ENCODE peak calls at places on chromosome 22, in six cellular contexts. One of them, this sample, is unnamed.

GRCh38 chr22:38235240-38235850 is 33.6 kb downstream of the MAFF start:
- DNase-seq in stimulated activated CD8-positive, alpha-beta memory T cell treated with anti-CD3 and anti-CD28 coated beads, Interleukin-7, amount 100 ng/mL, for 24 hours: no peak
- DNase-seq in HAP-1: no peak
- DNase-seq in left ventricle myocardium inferior: no peak
- DNase-seq in OCI-M1: no peak
- DNase-seq in stimulated activated naive CD4-positive, alpha-beta T cell: no peak
- DNase-seq in this sample: no peak

GRCh38 chr22:49103314-49104052 is 724.2 kb downstream of the BRD1 start:
- DNase-seq in stimulated activated CD8-positive, alpha-beta memory T cell treated with anti-CD3 and anti-CD28 coated beads, Interleukin-7, amount 100 ng/mL, for 24 hours: no peak
- DNase-seq in HAP-1: no peak
- DNase-seq in left ventricle myocardium inferior: no peak
- DNase-seq in OCI-M1: no peak
- DNase-seq in stimulated activated naive CD4-positive, alpha-beta T cell: no peak
- DNase-seq in this sample: no peak

GRCh38 chr22:45703758-45704157 is 32.1 kb downstream of the ATXN10 start:
- DNase-seq in stimulated activated CD8-positive, alpha-beta memory T cell treated with anti-CD3 and anti-CD28 coated beads, Interleukin-7, amount 100 ng/mL, for 24 hours: no peak
- DNase-seq in HAP-1: no peak
- DNase-seq in left ventricle myocardium inferior: no peak
- DNase-seq in OCI-M1: no peak
- DNase-seq in stimulated activated naive CD4-positive, alpha-beta T cell: no peak
- DNase-seq in this sample: no peak

GRCh38 chr22:50445071-50445879 is 29.6 kb downstream of the SBF1 start:
- DNase-seq in stimulated activated CD8-positive, alpha-beta memory T cell treated with anti-CD3 and anti-CD28 coated beads, Interleukin-7, amount 100 ng/mL, for 24 hours: no peak
- DNase-seq in HAP-1: no peak
- DNase-seq in left ventricle myocardium inferior: no peak
- DNase-seq in OCI-M1: no peak
- DNase-seq in stimulated activated naive CD4-positive, alpha-beta T cell: no peak
- DNase-seq in this sample: peak

GRCh38 chr22:36803358-36803757 is 13.5 kb downstream of the PVALB start:
- DNase-seq in stimulated activated CD8-positive, alpha-beta memory T cell treated with anti-CD3 and anti-CD28 coated beads, Interleukin-7, amount 100 ng/mL, for 24 hours: no peak
- DNase-seq in HAP-1: no peak
- DNase-seq in left ventricle myocardium inferior: no peak
- DNase-seq in OCI-M1: no peak
- DNase-seq in stimulated activated naive CD4-positive, alpha-beta T cell: no peak
- DNase-seq in this sample: no peak

GRCh38 chr22:29457730-29458129 is 19.3 kb downstream of the RFPL1 start:
- DNase-seq in stimulated activated CD8-positive, alpha-beta memory T cell treated with anti-CD3 and anti-CD28 coated beads, Interleukin-7, amount 100 ng/mL, for 24 hours: no peak
- DNase-seq in HAP-1: peak
- DNase-seq in left ventricle myocardium inferior: no peak
- DNase-seq in OCI-M1: peak
- DNase-seq in stimulated activated naive CD4-positive, alpha-beta T cell: no peak
- DNase-seq in this sample: no peak

GRCh38 chr22:41564563-41564962 is 3.8 kb downstream of the CSDC2 start:
- DNase-seq in stimulated activated CD8-positive, alpha-beta memory T cell treated with anti-CD3 and anti-CD28 coated beads, Interleukin-7, amount 100 ng/mL, for 24 hours: no peak
- DNase-seq in HAP-1: no peak
- DNase-seq in left ventricle myocardium inferior: no peak
- DNase-seq in OCI-M1: no peak
- DNase-seq in stimulated activated naive CD4-positive, alpha-beta T cell: no peak
- DNase-seq in this sample: no peak

GRCh38 chr22:49824185-49824925 is 3.3 kb downstream of the BRD1 start:
- DNase-seq in stimulated activated CD8-positive, alpha-beta memory T cell treated with anti-CD3 and anti-CD28 coated beads, Interleukin-7, amount 100 ng/mL, for 24 hours: no peak
- DNase-seq in HAP-1: no peak
- DNase-seq in left ventricle myocardium inferior: no peak
- DNase-seq in OCI-M1: no peak
- DNase-seq in stimulated activated naive CD4-positive, alpha-beta T cell: no peak
- DNase-seq in this sample: no peak

GRCh38 chr22:42202669-42203068 is 67.8 kb downstream of the TCF20 start:
- DNase-seq in stimulated activated CD8-positive, alpha-beta memory T cell treated with anti-CD3 and anti-CD28 coated beads, Interleukin-7, amount 100 ng/mL, for 24 hours: no peak
- DNase-seq in HAP-1: no peak
- DNase-seq in left ventricle myocardium inferior: no peak
- DNase-seq in OCI-M1: peak
- DNase-seq in stimulated activated naive CD4-positive, alpha-beta T cell: no peak
- DNase-seq in this sample: no peak

GRCh38 chr22:26658671-26659478 is 1.5 kb downstream of the MIAT start:
- DNase-seq in stimulated activated CD8-positive, alpha-beta memory T cell treated with anti-CD3 and anti-CD28 coated beads, Interleukin-7, amount 100 ng/mL, for 24 hours: peak
- DNase-seq in HAP-1: peak
- DNase-seq in left ventricle myocardium inferior: no peak
- DNase-seq in OCI-M1: peak
- DNase-seq in stimulated activated naive CD4-positive, alpha-beta T cell: peak
- DNase-seq in this sample: peak

GRCh38 chr22:49701380-49702067 is 126.1 kb downstream of the BRD1 start:
- DNase-seq in stimulated activated CD8-positive, alpha-beta memory T cell treated with anti-CD3 and anti-CD28 coated beads, Interleukin-7, amount 100 ng/mL, for 24 hours: no peak
- DNase-seq in HAP-1: no peak
- DNase-seq in left ventricle myocardium inferior: no peak
- DNase-seq in OCI-M1: peak
- DNase-seq in stimulated activated naive CD4-positive, alpha-beta T cell: no peak
- DNase-seq in this sample: no peak